ENCODE peak calls at places on chromosomes 5 and 9, in six cellular contexts. L is tibial nerve, A is mammary epithelial cell, K is psoas muscle, G is neural progenitor cell, D is brain microvascular endothelial cell. V is an unnamed sample.

GRCh38 chr5:178116406-178116885 is 3.1 kb downstream of the N4BP3 start:
- DNase-seq in L (no peak), K (no peak), D (no peak), G (no peak), A (no peak), V (no peak)

GRCh38 chr5:169655353-169655752 is 18.3 kb downstream of the DOCK2 start:
- DNase-seq in L (no peak), A (no peak), G (no peak), D (no peak), K (no peak), V (no peak)

GRCh38 chr9:131481441-131482342 is 21.0 kb upstream of the POMT1 start:
- DNase-seq in L (no peak), D (no peak), A (no peak), K (no peak), G (no peak), V (no peak)

GRCh38 chr5:1471240-1471853 is 26.1 kb upstream of the SLC6A3 start:
- DNase-seq in A (no peak), G (no peak), K (no peak), L (no peak), D (no peak), V (no peak)

GRCh38 chr9:35910613-35911488 is 1.6 kb downstream of the SPAAR start:
- DNase-seq in A (peak; percentile 56), G (peak; percentile 46), L (no peak), K (peak; percentile 27), D (peak; percentile 65), V (no peak)

GRCh38 chr5:137462816-137463520 is 36.2 kb downstream of the SPOCK1 start:
- DNase-seq in K (no peak), A (no peak), L (no peak), G (no peak), D (no peak), V (no peak)

GRCh38 chr5:177364159-177364962 is 6.6 kb downstream of the RGS14 start:
- DNase-seq in A (no peak), D (no peak), G (no peak), L (no peak), K (no peak), V (no peak)

GRCh38 chr9:32841314-32841713 is 58.0 kb downstream of the TMEM215 start:
- DNase-seq in D (no peak), K (no peak), L (no peak), A (no peak), G (no peak), V (no peak)

GRCh38 chr5:140084466-140084865 is 29.4 kb upstream of the PURA start:
- DNase-seq in A (no peak), K (no peak), D (no peak), L (no peak), G (no peak), V (no peak)

GRCh38 chr5:178222292-178222691 is 10.3 kb downstream of the PHYKPL start:
- DNase-seq in A (no peak), L (no peak), D (no peak), G (no peak), K (no peak), V (no peak)

GRCh38 chr9:100492952-100493351 is 20.0 kb downstream of the TMEFF1 start:
- DNase-seq in G (no peak), D (no peak), L (no peak), K (no peak), A (no peak), V (no peak)

GRCh38 chr9:32426278-32426939 is 42.0 kb downstream of the ACO1 start:
- DNase-seq in K (no peak), L (no peak), A (peak; percentile 71), D (peak; percentile 91), G (no peak), V (no peak)

GRCh38 chr9:75892168-75892901 is 1.9 kb downstream of the PCSK5 start:
- DNase-seq in D (no peak), L (no peak), K (peak; percentile 30), A (peak; percentile 63), G (peak; percentile 61), V (no peak)
- H3K27ac ChIP-seq in D (no peak overlapping the region), L (peak overlapping the region; percentile 13), K (no peak overlapping the region), A (no peak overlapping the region), G (no peak overlapping the region), V (no peak overlapping the region)

GRCh38 chr9:16864741-16865434 is 5.6 kb downstream of the BNC2 start:
- DNase-seq in A (no peak), L (no peak), G (no peak), D (no peak), K (no peak), V (no peak)
- H3K27ac ChIP-seq in A (no peak overlapping the region), L (no peak overlapping the region), G (no peak overlapping the region), D (peak overlapping the region; percentile 58), K (peak overlapping the region; percentile 82), V (no peak overlapping the region)

DNA sequence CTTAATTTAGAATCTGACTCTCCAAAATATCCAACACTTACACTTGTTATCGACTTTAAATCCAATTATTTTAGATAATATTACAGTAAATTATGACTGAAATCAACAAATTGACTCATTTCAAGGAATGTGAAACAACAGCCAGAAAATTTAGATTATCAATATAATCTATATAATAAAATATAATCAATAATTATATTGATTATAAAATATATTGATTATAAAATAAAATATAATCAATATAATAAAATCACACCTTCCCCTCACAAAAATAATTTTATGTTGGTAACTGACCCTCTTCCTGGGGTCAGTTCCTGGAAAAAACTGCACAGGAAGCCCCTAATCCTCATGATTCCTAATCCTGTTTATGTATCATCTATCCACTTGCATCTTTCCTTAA is 91.1 kb downstream of the CEMIP2 start:
- DNase-seq in K (no peak), D (no peak), A (no peak), L (no peak), G (no peak), V (no peak)
- H3K27ac ChIP-seq in K (peak overlapping the region; percentile 31), D (no peak overlapping the region), A (no peak overlapping the region), L (no peak overlapping the region), G (no peak overlapping the region), V (no peak overlapping the region)

DNA sequence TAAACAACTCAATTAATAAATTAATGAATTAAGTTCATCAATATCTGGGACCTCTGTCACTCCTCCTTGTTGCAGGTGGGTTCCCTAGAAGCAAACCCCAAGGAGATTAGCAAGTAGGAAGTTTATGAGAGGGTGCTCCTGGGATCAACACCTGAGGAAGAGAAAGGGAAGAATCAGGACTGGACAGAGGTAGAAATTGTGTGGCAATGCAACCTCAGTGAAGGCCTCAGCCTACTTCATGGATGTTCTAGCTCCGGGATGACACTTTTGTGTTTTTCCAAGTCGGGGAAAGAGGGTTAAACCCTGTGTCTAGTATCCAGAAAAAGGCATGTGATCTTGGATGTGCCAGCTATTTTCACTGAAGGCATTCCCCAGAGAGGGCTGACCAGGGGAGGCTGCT is 23.2 kb downstream of the MAMDC2 start:
- DNase-seq in D (no peak), G (no peak), A (no peak), L (no peak), K (no peak), V (no peak)
- H3K27ac ChIP-seq in D (no peak overlapping the region), G (no peak overlapping the region), A (no peak overlapping the region), L (no peak overlapping the region), K (no peak overlapping the region), V (no peak overlapping the region)

DNA sequence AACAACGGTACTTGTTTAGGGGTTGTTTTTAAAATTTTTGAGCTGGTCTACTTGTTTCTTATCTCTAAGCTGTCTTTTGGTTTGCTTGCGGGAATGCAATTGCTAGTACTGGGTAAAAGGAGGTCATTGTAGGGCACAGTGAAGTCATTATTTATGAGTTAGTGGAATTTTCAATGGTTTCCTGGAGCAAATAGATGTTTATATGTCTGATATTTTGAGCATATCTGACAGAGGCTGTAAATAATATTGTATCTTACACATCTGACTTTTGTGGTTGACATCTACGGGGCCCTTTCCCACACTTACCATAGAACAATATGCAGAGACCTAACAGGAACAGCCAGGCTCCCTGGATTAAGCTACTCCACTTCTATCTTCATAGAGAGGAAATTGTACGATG is 90.4 kb upstream of the IL6ST start:
- DNase-seq in G (no peak), L (no peak), K (no peak), D (peak; percentile 20), A (no peak), V (no peak)
- H3K27ac ChIP-seq in G (no peak overlapping the region), L (no peak overlapping the region), K (no peak overlapping the region), D (no peak overlapping the region), A (no peak overlapping the region), V (no peak overlapping the region)

DNA sequence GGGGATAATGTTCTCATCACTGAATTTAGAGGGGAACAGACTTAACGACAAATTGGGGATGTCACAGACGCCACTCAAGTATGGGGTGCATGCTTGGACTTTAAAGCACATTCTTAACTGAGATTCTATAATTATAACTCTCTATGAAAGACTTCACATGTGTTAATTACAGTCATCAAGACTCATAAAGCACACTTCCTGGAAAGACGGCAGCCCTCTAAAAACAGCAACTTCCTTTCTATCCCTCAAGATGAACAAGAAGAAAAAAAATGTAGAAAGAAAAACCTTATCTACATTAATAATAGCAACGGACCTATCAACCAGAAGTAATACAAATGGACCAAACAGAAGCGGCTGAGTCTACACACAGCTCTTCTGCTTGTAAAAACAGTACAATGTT is 21.2 kb downstream of the GNAQ start:
- DNase-seq in A (no peak), L (no peak), G (no peak), K (no peak), D (no peak), V (no peak)
- H3K27ac ChIP-seq in A (no peak overlapping the region), L (no peak overlapping the region), G (no peak overlapping the region), K (no peak overlapping the region), D (no peak overlapping the region), V (no peak overlapping the region)

GRCh38 chr5:88555658-88556057 is 287.0 kb upstream of the TMEM161B start:
- DNase-seq in K (no peak), G (peak; percentile 73), D (no peak), A (no peak), L (no peak), V (no peak)

GRCh38 chr5:88552406-88552805 is 283.8 kb upstream of the TMEM161B start:
- DNase-seq in A (no peak), D (no peak), L (no peak), G (no peak), K (no peak), V (no peak)

GRCh38 chr5:88551724-88552345 is 283.2 kb upstream of the TMEM161B start:
- DNase-seq in K (no peak), L (no peak), A (no peak), D (no peak), G (peak; percentile 95), V (no peak)

GRCh38 chr5:88553926-88554325 is 285.3 kb upstream of the TMEM161B start:
- DNase-seq in A (no peak), G (no peak), K (no peak), D (no peak), L (no peak), V (no peak)

GRCh38 chr5:88556415-88556814 is 287.8 kb upstream of the TMEM161B start:
- DNase-seq in D (no peak), G (peak; percentile 34), A (no peak), K (no peak), L (no peak), V (no peak)
- H3K27ac ChIP-seq in D (no peak overlapping the region), G (no peak overlapping the region), A (no peak overlapping the region), K (no peak overlapping the region), L (no peak overlapping the region), V (no peak overlapping the region)